ENCODE peak calls at places on chromosome 4, in five cellular contexts. C is uterus; H is stimulated activated naive CD8-positive, alpha-beta T cell treated with anti-CD3 and anti-CD28 coated beads, Interleukin-15, Interleukin-2, amounts not matched to agents 100 U/mL and 50 U/mL, for 24 hours; G is transverse colon; M is T follicular helper cell. D is an unnamed sample.

GRCh38 chr4:173827707-173828106 is 297.7 kb upstream of the HAND2 start:
- DNase-seq in C (no peak), H (no peak), G (no peak), M (no peak), D (no peak)

GRCh38 chr4:75513529-75514130 is 573 bp downstream of the RCHY1 start:
- DNase-seq in M (no peak), C (peak; percentile 14), G (no peak), H (no peak), D (no peak)

GRCh38 chr4:168694669-168695068 is 197.8 kb downstream of the PALLD start:
- DNase-seq in G (no peak), C (no peak), M (no peak), H (no peak), D (no peak)

GRCh38 chr4:41176357-41176756 is 38.0 kb downstream of the APBB2 start:
- DNase-seq in M (no peak), G (no peak), C (no peak), H (no peak), D (no peak)

GRCh38 chr4:93394488-93395185 is 433.9 kb upstream of the ATOH1 start:
- DNase-seq in G (no peak), H (no peak), C (no peak), M (no peak), D (no peak)

GRCh38 chr4:172982151-172982590 is 186.4 kb upstream of the GALNT7 start:
- DNase-seq in C (no peak), G (no peak), H (no peak), M (no peak), D (no peak)

GRCh38 chr4:169239236-169239905 is 31.4 kb downstream of the SH3RF1 start:
- DNase-seq in H (no peak), M (no peak), G (no peak), C (no peak), D (no peak)

GRCh38 chr4:111066887-111067286 is 444.0 kb upstream of the PITX2 start:
- DNase-seq in H (no peak), G (no peak), M (no peak), C (no peak), D (no peak)

GRCh38 chr4:24837296-24837695 is 41.9 kb downstream of the SOD3 start:
- DNase-seq in M (no peak), G (no peak), C (no peak), H (no peak), D (no peak)

GRCh38 chr4:36385951-36386561 is 104.6 kb downstream of the DTHD1 start:
- DNase-seq in C (no peak), G (peak; percentile 11), M (peak; percentile 25), H (peak; percentile 21), D (no peak)

GRCh38 chr4:156824451-156825060 is 147.0 kb downstream of the PDGFC start:
- DNase-seq in G (no peak), M (no peak), C (no peak), H (no peak), D (no peak)

GRCh38 chr4:116531870-116532269 is 553.5 kb downstream of the TRAM1L1 start:
- DNase-seq in G (no peak), H (no peak), C (no peak), M (no peak), D (no peak)

GRCh38 chr4:1601533-1601835 is 82.6 kb downstream of the FAM53A start:
- DNase-seq in H (no peak), G (no peak), M (no peak), C (no peak), D (no peak)

GRCh38 chr4:83734576-83734975 is 198.7 kb downstream of the GPAT3 start:
- DNase-seq in M (no peak), C (no peak), H (no peak), G (no peak), D (no peak)

GRCh38 chr4:153212755-153213154 is 8.5 kb downstream of the TRIM2 start:
- DNase-seq in G (no peak), C (no peak), M (no peak), H (peak; percentile 21), D (no peak)

GRCh38 chr4:89765966-89766365 is 71.0 kb downstream of the SNCA start:
- DNase-seq in H (no peak), M (no peak), G (no peak), C (peak; percentile 22), D (peak; percentile 98)

GRCh38 chr4:157221426-157221894 is 932 bp downstream of the GRIA2 start:
- DNase-seq in C (peak; percentile 15), M (no peak), H (no peak), G (no peak), D (peak; percentile 62)

GRCh38 chr4:94349193-94349592 is 6.6 kb upstream of the HPGDS start:
- DNase-seq in H (no peak), G (no peak), M (no peak), C (no peak), D (no peak)

GRCh38 chr4:120921456-120922389 is 803 bp downstream of the PRDM5 start:
- DNase-seq in M (no peak), H (peak; percentile 61), G (peak; percentile 73), C (peak; percentile 63), D (peak; percentile 40)

GRCh38 chr4:108531461-108531860 is 88.9 kb upstream of the RPL34 start:
- DNase-seq in G (no peak), C (no peak), H (no peak), M (no peak), D (no peak)